ENCODE peak calls at places on chromosomes 2 and 18, in eight cellular contexts. F, C, J, Q, V, T, G and L are unnamed samples.

GRCh38 chr2:102449370-102449974 is 23.6 kb upstream of the SLC9A4 start:
- DNase-seq in F (peak), C (peak), J (peak), Q (peak), V (no peak), T (peak), G (peak), L (no peak)

GRCh38 chr2:8794923-8795825 is 42.2 kb downstream of the KIDINS220 start:
- DNase-seq in F (no peak), C (no peak), J (peak), Q (no peak), V (no peak), T (peak), G (no peak), L (peak)

GRCh38 chr2:2662037-2662846 is 331.2 kb upstream of the MYT1L start:
- DNase-seq in F (no peak), C (no peak), J (no peak), Q (peak), V (no peak), T (peak), G (no peak), L (no peak)

GRCh38 chr2:207692206-207693065 is 19.0 kb upstream of the CCNYL1 start:
- DNase-seq in F (peak), C (peak), J (no peak), Q (peak), V (no peak), T (peak), G (peak), L (no peak)

GRCh38 chr2:170202437-170202836 is 24.5 kb downstream of the MYO3B start:
- DNase-seq in F (no peak), C (no peak), J (no peak), Q (peak), V (no peak), T (no peak), G (no peak), L (no peak)

GRCh38 chr2:234797566-234798250 is 154.1 kb upstream of the SH3BP4 start:
- DNase-seq in F (peak), C (no peak), J (no peak), Q (no peak), V (no peak), T (no peak), G (no peak), L (no peak)

GRCh38 chr2:37149626-37150322 is 7.0 kb downstream of the EIF2AK2 start:
- DNase-seq in F (no peak), C (no peak), J (no peak), Q (no peak), V (no peak), T (no peak), G (no peak), L (no peak)

GRCh38 chr2:157473585-157473984 is 29.7 kb upstream of the CYTIP start:
- DNase-seq in F (no peak), C (no peak), J (no peak), Q (no peak), V (no peak), T (no peak), G (no peak), L (no peak)

GRCh38 chr18:74082476-74083070 is 65.1 kb downstream of the FBXO15 start:
- DNase-seq in F (peak), C (peak), J (no peak), Q (peak), V (no peak), T (peak), G (no peak), L (no peak)